ENCODE peak calls at places on chromosomes 7 and 10, in nine cellular contexts. U, A, L, E, Q, T, X, Z and M are unnamed samples.
A peak's percentile ranks its signal among the peaks of the same experiment; 100 is the strongest.

GRCh38 chr10:70671619-70672164 is 614 bp upstream of the ADAMTS14 start:
- DNase-seq in U (no peak), A (no peak), L (no peak), E (no peak), Q (no peak), T (no peak), X (no peak), Z (no peak), M (no peak)

GRCh38 chr7:6271694-6272371 is 591 bp downstream of the CYTH3 start:
- DNase-seq in U (no peak), A (no peak), L (peak; percentile 51), E (no peak), Q (no peak), T (no peak), X (no peak), Z (no peak), M (peak; percentile 30)

GRCh38 chr10:18473424-18474110 is 177.8 kb downstream of the NSUN6 start:
- DNase-seq in U (peak; percentile 54), A (no peak), L (no peak), E (peak; percentile 63), Q (peak; percentile 21), T (no peak), X (no peak), Z (no peak), M (no peak)

GRCh38 chr7:4837041-4837813 is 24.6 kb downstream of the PAPOLB start:
- DNase-seq in U (no peak), A (no peak), L (peak; percentile 39), E (no peak), Q (peak; percentile 56), T (no peak), X (peak; percentile 32), Z (no peak), M (peak; percentile 62)

GRCh38 chr10:79380918-79381775 is 33.9 kb downstream of the PPIF start:
- DNase-seq in U (no peak), A (no peak), L (peak; percentile 29), E (no peak), Q (no peak), T (peak; percentile 76), X (no peak), Z (peak; percentile 3), M (peak; percentile 4)

GRCh38 chr7:34039033-34039432 is 133.7 kb downstream of the BMPER start:
- DNase-seq in U (no peak), A (no peak), L (no peak), E (no peak), Q (no peak), T (no peak), X (no peak), Z (no peak), M (no peak)

GRCh38 chr10:26474062-26474461 is 35.9 kb downstream of the APBB1IP start:
- DNase-seq in U (peak; percentile 82), A (no peak), L (no peak), E (no peak), Q (no peak), T (no peak), X (no peak), Z (no peak), M (no peak)

GRCh38 chr7:54831046-54831643 is 72.1 kb upstream of the SEC61G start:
- DNase-seq in U (no peak), A (no peak), L (no peak), E (no peak), Q (no peak), T (no peak), X (no peak), Z (no peak), M (no peak)

GRCh38 chr10:129891806-129892205 is 72.3 kb downstream of the EBF3 start:
- DNase-seq in U (no peak), A (no peak), L (no peak), E (no peak), Q (no peak), T (no peak), X (no peak), Z (no peak), M (no peak)

GRCh38 chr7:137417464-137417863 is 73.9 kb upstream of the PTN start:
- DNase-seq in U (peak; percentile 44), A (no peak), L (no peak), E (no peak), Q (no peak), T (no peak), X (peak; percentile 13), Z (no peak), M (no peak)

GRCh38 chr10:110020265-110020664 is 12.5 kb downstream of the ADD3 start:
- DNase-seq in U (no peak), A (no peak), L (no peak), E (no peak), Q (no peak), T (no peak), X (no peak), Z (no peak), M (no peak)

GRCh38 chr10:7301039-7301768 is 109.6 kb downstream of the SFMBT2 start:
- DNase-seq in U (no peak), A (no peak), L (no peak), E (no peak), Q (no peak), T (no peak), X (no peak), Z (no peak), M (no peak)

GRCh38 chr7:36985866-36986402 is 261.6 kb upstream of the AOAH start:
- DNase-seq in U (no peak), A (no peak), L (no peak), E (no peak), Q (no peak), T (no peak), X (no peak), Z (no peak), M (peak; percentile 38)

GRCh38 chr7:139075031-139075652 is 34.4 kb downstream of the ZC3HAV1 start:
- DNase-seq in U (peak; percentile 83), A (peak; percentile 76), L (peak; percentile 60), E (peak; percentile 65), Q (peak; percentile 82), T (peak; percentile 84), X (peak; percentile 69), Z (peak; percentile 75), M (peak; percentile 56)

GRCh38 chr7:150324366-150324961 is 1.1 kb upstream of the ACTR3C start:
- DNase-seq in U (peak; percentile 43), A (no peak), L (no peak), E (no peak), Q (no peak), T (no peak), X (no peak), Z (no peak), M (no peak)

DNA sequence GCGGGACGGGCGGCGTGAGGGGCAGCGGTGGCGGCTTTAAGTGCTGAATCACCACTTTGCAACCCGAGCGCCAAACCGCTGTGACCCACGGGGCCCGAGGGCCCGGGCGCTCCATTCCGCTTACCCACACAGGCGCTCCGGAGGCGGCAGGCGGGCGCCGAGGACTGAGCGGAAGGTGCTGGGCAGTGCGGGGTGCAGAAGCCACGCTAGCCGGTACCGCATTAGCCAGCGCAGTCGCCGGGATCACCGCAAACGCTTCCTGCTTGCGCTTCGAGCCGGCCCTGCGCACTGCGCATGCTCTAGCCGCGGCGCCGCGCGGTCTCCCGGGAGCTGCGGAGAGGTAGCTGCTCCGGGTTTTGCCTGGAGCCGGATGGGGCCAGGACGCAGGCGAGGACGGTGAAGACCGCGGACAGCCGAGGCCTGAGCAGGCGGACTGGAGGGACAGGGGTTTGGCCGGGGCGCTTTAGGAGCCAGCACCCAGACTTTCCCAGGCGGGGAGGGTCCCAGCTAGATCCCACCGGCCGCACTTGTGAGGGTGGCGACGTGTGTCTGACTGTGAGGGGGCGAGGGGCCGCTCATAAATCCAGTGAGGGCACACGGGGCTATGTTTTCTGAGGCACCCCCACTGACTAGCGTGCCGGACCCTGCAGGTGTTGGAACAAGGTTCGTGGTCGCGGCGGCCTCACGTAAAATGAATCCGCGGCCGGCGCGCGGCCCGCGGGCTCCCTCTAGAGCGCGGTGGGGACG is at the start of gene IDE:
- DNase-seq in U (peak; percentile 82), A (peak; percentile 88), L (peak; percentile 92), E (peak; percentile 66), Q (peak; percentile 74), T (peak; percentile 92), X (peak; percentile 87), Z (peak; percentile 84), M (peak; percentile 95)
- TF ChIP-seq CTCF in U (peak; percentile 63), A (peak; percentile 74), L (no peak), E (peak; percentile 81), Q (peak; percentile 90), T (peak; percentile 41), X (peak; percentile 77), Z (peak; percentile 83), M (peak; percentile 86)

DNA sequence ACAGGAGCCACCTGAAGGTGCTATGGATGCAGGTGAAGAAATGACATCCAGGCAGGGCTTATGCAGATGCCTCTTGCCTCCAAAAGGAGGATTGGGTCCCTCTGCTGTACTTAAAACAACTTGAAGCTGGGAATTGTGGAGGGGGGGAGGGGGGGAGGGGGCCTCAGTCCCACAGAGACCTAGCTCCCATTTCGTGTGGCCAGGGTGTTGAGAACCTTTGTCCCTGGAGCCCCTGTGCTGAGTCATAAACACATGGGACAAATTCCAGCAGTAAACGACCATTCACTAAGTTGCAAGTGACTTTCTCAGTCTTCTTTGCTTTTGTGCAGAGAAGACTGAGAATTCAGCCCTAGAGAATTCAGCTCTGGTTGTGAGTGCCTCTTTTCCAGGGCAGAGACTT is 96.5 kb upstream of the PODXL start:
- DNase-seq in U (no peak), A (no peak), L (no peak), E (no peak), Q (no peak), T (no peak), X (no peak), Z (no peak), M (no peak)
- H3K4me3 ChIP-seq in U (no peak overlapping the region), A (no peak overlapping the region), L (no peak overlapping the region), E (no peak overlapping the region), Q (no peak overlapping the region), T (no peak overlapping the region), X (no peak overlapping the region), Z (no peak overlapping the region), M (no peak overlapping the region)

GRCh38 chr7:127107601-127108007 is 145.1 kb downstream of the GRM8 start:
- DNase-seq in U (peak; percentile 46), A (peak; percentile 31), L (no peak), E (peak; percentile 1), Q (peak; percentile 39), T (no peak), X (no peak), Z (peak; percentile 38), M (peak; percentile 24)
- TF ChIP-seq CTCF in U (peak; percentile 38), A (no peak), L (peak; percentile 31), E (peak; percentile 21), Q (peak; percentile 58), T (no peak), X (peak; percentile 13), Z (peak; percentile 22), M (peak; percentile 71)

GRCh38 chr7:157575181-157575580 is 238.4 kb downstream of the DNAJB6 start:
- DNase-seq in U (no peak), A (no peak), L (no peak), E (no peak), Q (no peak), T (no peak), X (no peak), Z (no peak), M (no peak)

GRCh38 chr7:157574120-157574519 is 237.3 kb downstream of the DNAJB6 start:
- DNase-seq in U (no peak), A (no peak), L (no peak), E (no peak), Q (no peak), T (no peak), X (no peak), Z (no peak), M (no peak)

GRCh38 chr7:157572622-157573021 is 235.8 kb downstream of the DNAJB6 start:
- DNase-seq in U (no peak), A (no peak), L (no peak), E (no peak), Q (no peak), T (no peak), X (no peak), Z (no peak), M (no peak)

GRCh38 chr7:157575777-157576176 is 239.0 kb downstream of the DNAJB6 start:
- DNase-seq in U (no peak), A (no peak), L (no peak), E (no peak), Q (no peak), T (no peak), X (no peak), Z (no peak), M (no peak)

GRCh38 chr7:157573244-157573643 is 236.4 kb downstream of the DNAJB6 start:
- DNase-seq in U (no peak), A (no peak), L (no peak), E (no peak), Q (no peak), T (no peak), X (no peak), Z (no peak), M (no peak)
- H3K4me3 ChIP-seq in U (no peak overlapping the region), A (no peak overlapping the region), L (no peak overlapping the region), E (no peak overlapping the region), Q (no peak overlapping the region), T (no peak overlapping the region), X (no peak overlapping the region), Z (no peak overlapping the region), M (no peak overlapping the region)